ENCODE peak calls at places on chromosomes 11 and 22, in ten cellular contexts. G, D, S, X, W, K, J, F, L and E are unnamed samples.

GRCh38 chr11:69438286-69438920 is 43.1 kb upstream of the LINC01488 start:
- DNase-seq in J (no peak), X (no peak), G (peak; percentile 38), W (no peak), S (no peak), K (no peak), L (no peak), F (no peak), D (no peak), E (no peak)

GRCh38 chr11:129023968-129024676 is 81.5 kb upstream of the TP53AIP1 start:
- DNase-seq in X (no peak), G (peak; percentile 44), L (no peak), F (no peak), K (no peak), D (peak; percentile 14), J (peak; percentile 82), W (no peak), S (peak; percentile 75), E (no peak)

GRCh38 chr11:11620966-11621880 is 582 bp downstream of the GALNT18 start:
- DNase-seq in K (peak; percentile 80), F (peak; percentile 54), G (peak; percentile 61), J (peak; percentile 33), W (peak; percentile 20), X (peak; percentile 12), L (no peak), D (peak; percentile 56), S (peak; percentile 61), E (peak; percentile 21)

GRCh38 chr11:92222701-92223100 is 1.9 kb upstream of the FAT3 start:
- DNase-seq in K (no peak), D (no peak), S (no peak), L (no peak), X (no peak), J (no peak), W (no peak), F (no peak), G (no peak), E (no peak)

GRCh38 chr22:44181033-44181911 is 547 bp downstream of the PARVG start:
- DNase-seq in W (peak; percentile 50), F (no peak), X (no peak), J (peak; percentile 43), D (peak; percentile 27), K (no peak), G (peak; percentile 79), S (no peak), L (peak; percentile 59), E (no peak)

GRCh38 chr11:63592975-63593395 is 21.2 kb downstream of the PLAAT3 start:
- DNase-seq in X (peak; percentile 34), L (no peak), D (no peak), J (no peak), G (no peak), W (peak; percentile 69), S (no peak), F (no peak), K (no peak), E (no peak)

GRCh38 chr11:123381817-123382554 is 48.1 kb upstream of the GRAMD1B start:
- DNase-seq in D (peak; percentile 61), W (no peak), L (no peak), K (no peak), X (no peak), J (no peak), S (no peak), F (no peak), G (no peak), E (no peak)

GRCh38 chr11:92794783-92795182 is 174.7 kb upstream of the MTNR1B start:
- DNase-seq in L (no peak), F (no peak), D (no peak), J (no peak), K (no peak), S (no peak), X (no peak), W (no peak), G (no peak), E (no peak)

GRCh38 chr11:70384486-70385152 is 13.7 kb upstream of the CTTN start:
- DNase-seq in S (no peak), D (no peak), L (no peak), K (peak; percentile 49), F (no peak), X (no peak), W (no peak), J (no peak), G (peak; percentile 34), E (no peak)

GRCh38 chr22:36339171-36340065 is 48.3 kb downstream of the MYH9 start:
- DNase-seq in K (no peak), G (no peak), X (no peak), F (no peak), J (no peak), S (no peak), D (no peak), L (no peak), W (peak; percentile 64), E (no peak)

DNA sequence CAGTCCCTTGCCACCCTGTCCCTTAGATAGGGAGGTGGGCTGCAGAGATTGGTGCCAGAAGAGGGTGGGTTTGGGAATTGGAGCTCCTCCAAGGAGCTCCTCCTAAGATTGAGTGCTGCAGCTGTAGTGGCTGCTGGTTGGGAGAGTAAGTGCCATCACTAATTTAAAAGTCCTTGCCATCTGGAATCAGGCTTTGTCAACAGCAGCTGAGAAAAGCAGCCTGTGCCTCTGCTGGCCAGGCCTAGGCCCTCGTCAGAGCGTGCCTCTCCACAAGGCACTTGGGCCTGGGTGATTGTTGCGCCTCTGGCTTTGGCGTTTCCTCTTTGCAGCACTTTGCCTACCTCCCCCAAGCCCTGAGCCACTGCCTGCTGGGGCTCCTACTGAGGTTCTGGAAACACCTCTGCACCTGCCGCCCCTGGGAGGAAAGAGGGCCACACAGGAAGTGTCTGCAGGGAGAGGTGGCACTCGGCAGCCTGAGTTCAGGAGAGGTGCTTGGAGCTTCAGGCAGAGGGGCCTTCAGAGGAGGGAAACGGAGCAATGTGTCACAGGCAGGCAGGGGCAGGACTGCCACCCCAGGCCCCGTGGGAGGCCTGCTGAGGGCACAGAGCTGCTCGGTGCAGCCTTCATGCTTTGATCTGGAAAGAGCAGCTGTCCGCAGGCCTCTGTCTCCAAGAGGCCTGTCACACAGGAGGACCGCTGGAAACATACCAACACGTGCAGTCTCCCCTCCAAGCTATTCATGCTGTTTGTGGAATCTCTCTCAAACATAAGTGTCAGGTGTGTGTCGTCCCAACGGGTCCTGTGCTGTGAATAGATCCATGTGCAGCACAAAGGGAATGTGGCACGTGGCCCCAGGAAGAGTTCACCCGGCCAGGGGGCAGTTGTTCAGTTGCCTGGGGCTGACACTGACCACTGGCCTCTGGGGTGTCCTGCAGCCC is 61.6 kb upstream of the EMID1 start:
- DNase-seq in F (no peak), L (no peak), X (no peak), J (peak; percentile 21), W (no peak), G (no peak), K (no peak), D (no peak), S (no peak), E (peak; percentile 91)
- H3K27ac ChIP-seq in F (no peak overlapping the region), L (no peak overlapping the region), X (no peak overlapping the region), J (no peak overlapping the region), W (no peak overlapping the region), G (no peak overlapping the region), K (no peak overlapping the region), D (no peak overlapping the region), S (no peak overlapping the region), E (peak overlapping the region; percentile 100)

DNA sequence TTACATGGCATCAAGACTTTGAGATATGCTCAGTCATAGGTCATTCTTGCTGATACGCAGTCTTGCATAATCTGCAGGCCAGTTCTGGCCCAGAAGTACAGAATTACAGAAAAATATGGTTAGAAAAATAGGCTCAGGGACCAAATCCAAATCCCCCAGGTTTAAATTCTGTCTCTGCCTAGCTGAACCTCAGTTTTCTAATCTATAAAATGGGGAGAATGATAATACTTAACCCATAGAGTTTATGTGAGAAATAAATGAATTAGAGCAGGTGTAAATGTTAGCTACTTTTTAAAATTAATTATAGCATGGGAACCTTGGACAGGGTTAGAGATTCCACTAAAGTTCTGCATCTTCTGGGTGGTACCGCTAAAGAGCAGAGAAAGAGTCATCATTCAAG is 52.3 kb upstream of the FAM181B start:
- DNase-seq in W (no peak), J (no peak), S (no peak), D (no peak), L (no peak), F (no peak), X (no peak), K (no peak), G (no peak), E (no peak)
- H3K27me3 ChIP-seq in W (no peaks in the 10 kb centered on the region), J (no peaks in the 10 kb centered on the region), S (peaks cover 3% of the 10 kb centered on the region), D (no peaks in the 10 kb centered on the region), L (no peaks in the 10 kb centered on the region), F (no peaks in the 10 kb centered on the region), X (no peaks in the 10 kb centered on the region), K (no peaks in the 10 kb centered on the region), G (no peaks in the 10 kb centered on the region), E (no peaks in the 10 kb centered on the region)

DNA sequence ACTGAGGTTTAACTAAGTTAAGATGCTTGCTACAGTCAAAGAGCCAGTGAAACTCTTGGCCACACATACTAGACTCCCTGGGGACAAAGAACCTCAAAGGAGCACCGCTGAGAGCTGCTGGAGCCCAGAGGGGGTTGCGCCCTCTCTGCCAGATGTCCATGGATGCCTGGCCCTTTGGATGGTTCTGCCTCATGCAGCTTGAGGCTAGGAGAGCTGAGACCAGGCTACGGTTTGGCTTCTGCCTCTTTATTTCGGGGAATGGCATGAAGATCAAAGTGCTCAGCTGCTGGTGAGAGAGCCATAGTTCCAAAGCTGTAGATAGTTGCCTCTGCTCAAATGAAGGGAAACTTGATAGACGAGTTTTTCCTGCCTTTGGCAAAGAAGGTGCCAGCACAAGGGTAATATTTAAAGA is 43.0 kb downstream of the RASSF10 start:
- DNase-seq in K (no peak), W (no peak), S (no peak), J (peak; percentile 66), F (no peak), L (no peak), G (no peak), D (no peak), X (no peak), E (no peak)
- H3K4me3 ChIP-seq in K (no peak overlapping the region), W (no peak overlapping the region), S (no peak overlapping the region), J (no peak overlapping the region), F (no peak overlapping the region), L (no peak overlapping the region), G (no peak overlapping the region), D (no peak overlapping the region), X (no peak overlapping the region), E (no peak overlapping the region)

GRCh38 chr11:62132188-62132587 is 8.4 kb downstream of the INCENP start:
- DNase-seq in L (no peak), D (no peak), X (no peak), J (peak; percentile 24), S (no peak), F (no peak), W (no peak), G (no peak), K (peak; percentile 50), E (no peak)
- H3K27ac ChIP-seq in L (no peak overlapping the region), D (no peak overlapping the region), X (no peak overlapping the region), J (no peak overlapping the region), S (no peak overlapping the region), F (no peak overlapping the region), W (no peak overlapping the region), G (no peak overlapping the region), K (no peak overlapping the region), E (no peak overlapping the region)